ENCODE peak calls at places on chromosomes 16 and 17, in four cellular contexts. D is BE2C, F is suprapubic skin, S is uterus. I is an unnamed sample.

GRCh38 chr16:51374346-51374745 is 223.3 kb upstream of the SALL1 start:
- DNase-seq in D (no peak), F (no peak), S (no peak), I (no peak)

GRCh38 chr16:4021916-4022315 is 94.3 kb downstream of the ADCY9 start:
- DNase-seq in D (no peak), F (no peak), S (no peak), I (no peak)

GRCh38 chr17:71764507-71764906 is 356.3 kb upstream of the SOX9 start:
- DNase-seq in D (peak; percentile 51), F (no peak), S (no peak), I (peak; percentile 94)

GRCh38 chr17:73468221-73468620 is 156.4 kb upstream of the CDC42EP4 start:
- DNase-seq in D (no peak), F (no peak), S (no peak), I (no peak)

GRCh38 chr16:50366126-50366525 is 2.7 kb downstream of the BRD7 start:
- DNase-seq in D (no peak), F (no peak), S (no peak), I (no peak)

GRCh38 chr16:2584742-2585650 is 47.2 kb downstream of the PDPK1 start:
- DNase-seq in D (no peak), F (no peak), S (no peak), I (no peak)

GRCh38 chr16:87746178-87746577 is 19.6 kb downstream of the KLHDC4 start:
- DNase-seq in D (no peak), F (no peak), S (no peak), I (no peak)

GRCh38 chr17:19867094-19867653 is 562 bp downstream of the ULK2 start:
- DNase-seq in D (peak; percentile 57), F (peak; percentile 81), S (peak; percentile 72), I (peak; percentile 95)

GRCh38 chr16:83187404-83187803 is 560.6 kb downstream of the CDH13 start:
- DNase-seq in D (no peak), F (no peak), S (no peak), I (no peak)

GRCh38 chr16:79372504-79373184 is 227.9 kb downstream of the MAF start:
- DNase-seq in D (no peak), F (no peak), S (peak; percentile 73), I (no peak)

GRCh38 chr17:64491034-64491860 is 5.6 kb downstream of the POLG2 start:
- DNase-seq in D (peak; percentile 55), F (no peak), S (no peak), I (peak; percentile 80)

GRCh38 chr16:67173808-67174705 is 3.7 kb downstream of the NOL3 start:
- DNase-seq in D (peak; percentile 95), F (no peak), S (peak; percentile 70), I (peak; percentile 91)
- TF ChIP-seq CTCF in D (peak; percentile 25), F (peak; percentile 4), S (peak; percentile 43), I (peak; percentile 34)

DNA sequence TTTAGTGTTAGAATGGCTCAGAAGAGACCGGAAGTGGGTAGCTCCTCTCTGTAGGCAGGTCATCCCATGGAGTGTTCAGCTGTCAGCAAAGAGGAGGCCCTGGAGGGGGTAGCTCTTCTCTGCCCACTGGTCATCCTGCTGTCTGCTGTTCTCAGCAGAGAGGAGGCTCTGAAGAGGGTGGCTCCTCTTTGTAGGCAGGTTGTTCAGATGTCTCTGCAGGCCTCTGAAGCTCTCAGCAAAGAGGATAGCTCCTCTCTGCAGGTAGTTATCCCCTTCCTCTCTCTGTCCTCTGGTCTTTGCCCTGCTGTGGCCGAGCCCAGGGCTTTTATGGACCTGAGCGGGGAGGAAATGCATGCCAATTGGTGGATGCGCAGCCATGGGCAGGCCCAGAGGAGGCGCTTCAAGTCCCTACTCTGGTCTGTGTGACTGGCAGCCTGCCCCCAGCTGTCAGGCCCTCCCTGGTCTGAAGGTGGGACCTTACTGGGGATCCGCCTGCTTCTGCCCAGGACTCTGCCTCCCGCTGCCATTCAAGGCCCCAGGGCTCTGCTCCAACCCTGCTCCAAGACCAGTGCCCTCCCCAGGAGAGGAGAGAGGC is 32.5 kb upstream of the FA2H start:
- DNase-seq in D (no peak), F (no peak), S (no peak), I (no peak)
- H3K9me3 ChIP-seq in D (no peaks in the 10 kb centered on the region), F (no peaks in the 10 kb centered on the region), S (no peaks in the 10 kb centered on the region), I (peaks cover 75% of the 10 kb centered on the region)

GRCh38 chr16:74437-75318 is 2.2 kb upstream of the RHBDF1 start:
- DNase-seq in D (no peak), F (no peak), S (no peak), I (peak; percentile 89)
- TF ChIP-seq CTCF in D (no peak), F (no peak), S (no peak), I (peak; percentile 42)

GRCh38 chr16:12082207-12082606 is 105.7 kb downstream of the SNX29 start:
- DNase-seq in D (no peak), F (peak; percentile 38), S (no peak), I (no peak)

GRCh38 chr16:12081048-12081404 is 104.5 kb downstream of the SNX29 start:
- DNase-seq in D (no peak), F (peak; percentile 29), S (no peak), I (no peak)

GRCh38 chr16:12084436-12084835 is 107.9 kb downstream of the SNX29 start:
- DNase-seq in D (no peak), F (peak; percentile 55), S (no peak), I (no peak)

GRCh38 chr16:12086861-12087260 is 110.3 kb downstream of the SNX29 start:
- DNase-seq in D (no peak), F (peak; percentile 13), S (no peak), I (no peak)

DNA sequence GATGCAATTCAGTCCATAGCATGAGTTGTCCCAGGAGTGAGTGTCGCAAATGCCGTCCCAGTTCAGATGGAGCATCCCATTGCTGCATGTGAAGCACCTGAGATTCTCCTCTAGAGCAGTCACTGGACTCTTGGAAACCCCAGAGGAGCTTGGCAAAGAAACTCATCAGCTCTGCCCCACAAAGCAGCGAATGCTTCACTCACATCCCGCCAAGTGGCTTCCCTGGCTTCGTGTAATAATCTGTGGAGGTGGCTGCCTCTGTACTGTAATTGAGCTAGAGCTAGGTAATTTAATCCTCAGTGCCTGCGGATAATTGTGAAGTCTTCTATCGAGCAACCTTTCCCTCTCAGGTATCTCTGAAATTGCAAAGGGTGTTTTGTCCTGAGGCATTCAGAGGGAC is 107.1 kb downstream of the SNX29 start:
- DNase-seq in D (no peak), F (peak; percentile 40), S (no peak), I (no peak)
- H3K9me3 ChIP-seq in D (no peaks in the 10 kb centered on the region), F (no peaks in the 10 kb centered on the region), S (no peaks in the 10 kb centered on the region), I (no peaks in the 10 kb centered on the region)

GRCh38 chr16:65845466-65846209 is 520.9 kb upstream of the CDH5 start:
- DNase-seq in D (no peak), F (no peak), S (no peak), I (no peak)
- TF ChIP-seq CTCF in D (no peak), F (no peak), S (no peak), I (no peak)

GRCh38 chr17:22273308-22273707 is 581.0 kb downstream of the KCNJ18 start:
- DNase-seq in D (no peak), F (peak; percentile 38), S (no peak), I (no peak)
- H3K9me3 ChIP-seq in D (no peaks in the 10 kb centered on the region), F (peaks cover 4% of the 10 kb centered on the region), S (no peaks in the 10 kb centered on the region), I (peaks cover 27% of the 10 kb centered on the region)

GRCh38 chr16:31487720-31488629 is 5.1 kb downstream of the SLC5A2 start:
- DNase-seq in D (peak; percentile 54), F (peak; percentile 78), S (no peak), I (peak; percentile 89)
- TF ChIP-seq CTCF in D (no peak), F (no peak), S (no peak), I (no peak)

GRCh38 chr17:53227101-53227500 is 595.6 kb upstream of the KIF2B start:
- DNase-seq in D (no peak), F (no peak), S (no peak), I (no peak)

DNA sequence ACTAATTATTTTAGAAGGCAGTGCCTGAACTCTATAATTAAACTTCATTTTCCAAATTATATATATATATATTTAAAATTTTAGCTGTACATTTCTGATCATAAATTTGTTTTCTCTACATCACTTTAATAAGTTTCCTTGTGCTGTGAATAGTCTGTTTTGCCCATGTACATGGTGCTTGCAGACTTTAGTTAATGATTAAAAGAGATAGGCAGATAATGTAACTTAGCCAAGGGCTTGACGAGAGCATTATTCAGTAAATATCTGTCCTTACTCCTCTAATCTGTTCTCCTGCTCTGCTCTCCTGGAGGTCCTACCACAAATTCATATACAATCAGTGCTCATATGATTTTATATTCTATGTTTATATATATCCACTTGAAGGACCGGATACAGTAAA is 595.2 kb upstream of the KIF2B start:
- DNase-seq in D (no peak), F (no peak), S (no peak), I (no peak)
- H3K9me3 ChIP-seq in D (no peaks in the 10 kb centered on the region), F (no peaks in the 10 kb centered on the region), S (no peaks in the 10 kb centered on the region), I (no peaks in the 10 kb centered on the region)

I was measured in endodermal cell.